ENCODE peak calls at places on chromosomes 11 and 22, in five cellular contexts. Z, N, T, F and D are unnamed samples.

GRCh38 chr11:908273-908672 is 2.3 kb downstream of the CHID1 start:
- DNase-seq in N (no peak), F (no peak), T (no peak), Z (no peak), D (no peak)

GRCh38 chr11:117717485-117718314 is 79.3 kb downstream of the DSCAML1 start:
- DNase-seq in Z (no peak), T (no peak), F (no peak), N (peak; percentile 68), D (no peak)

GRCh38 chr11:124835918-124836317 is 29.3 kb upstream of the ROBO3 start:
- DNase-seq in T (no peak), N (no peak), F (no peak), Z (no peak), D (no peak)

GRCh38 chr22:45620707-45621106 is 50.9 kb upstream of the ATXN10 start:
- DNase-seq in Z (no peak), T (peak; percentile 9), N (no peak), F (no peak), D (no peak)

GRCh38 chr11:68317147-68317785 is 4.9 kb downstream of the LRP5 start:
- DNase-seq in T (no peak), F (no peak), N (no peak), Z (no peak), D (no peak)

GRCh38 chr11:31437742-31438435 is 68.2 kb downstream of the DNAJC24 start:
- DNase-seq in T (no peak), F (no peak), N (no peak), Z (no peak), D (no peak)

GRCh38 chr11:2754008-2754407 is 54.2 kb upstream of the KCNQ1OT1 start:
- DNase-seq in F (no peak), Z (no peak), T (no peak), N (no peak), D (no peak)

GRCh38 chr22:38083931-38084631 is at the start of gene SLC16A8:
- DNase-seq in F (no peak), N (no peak), Z (no peak), T (no peak), D (no peak)

GRCh38 chr11:2686360-2687222 is 13.2 kb downstream of the KCNQ1OT1 start:
- DNase-seq in N (no peak), Z (no peak), F (no peak), T (no peak), D (no peak)

GRCh38 chr11:15011741-15012140 is 39.6 kb upstream of the CALCA start:
- DNase-seq in Z (no peak), T (no peak), F (no peak), N (no peak), D (no peak)

GRCh38 chr11:124297921-124298320 is 15.8 kb downstream of the OR8D1 start:
- DNase-seq in F (no peak), T (no peak), Z (no peak), N (no peak), D (no peak)

GRCh38 chr22:41478891-41479521 is 10.1 kb downstream of the ACO2 start:
- DNase-seq in N (no peak), Z (no peak), T (peak; percentile 61), F (no peak), D (no peak)

GRCh38 chr11:15663778-15664218 is 549.1 kb downstream of the INSC start:
- DNase-seq in F (peak; percentile 20), T (no peak), N (no peak), Z (no peak), D (peak; percentile 31)

GRCh38 chr11:77175869-77176539 is 48.0 kb downstream of the MYO7A start:
- DNase-seq in Z (no peak), T (no peak), N (no peak), F (no peak), D (no peak)

GRCh38 chr11:67418476-67419281 is 3.2 kb downstream of the CARNS1 start:
- DNase-seq in N (no peak), Z (no peak), F (no peak), T (no peak), D (no peak)

GRCh38 chr11:73518195-73518594 is 79.7 kb downstream of the FAM168A start:
- DNase-seq in T (no peak), Z (no peak), F (no peak), N (no peak), D (no peak)

GRCh38 chr11:44235765-44236201 is 74.2 kb downstream of the ALX4 start:
- DNase-seq in N (no peak), F (no peak), Z (no peak), T (no peak), D (no peak)

GRCh38 chr11:93543292-93543977 is at the start of gene SMCO4:
- DNase-seq in T (no peak), N (peak; percentile 62), F (peak; percentile 70), Z (peak; percentile 74), D (peak; percentile 88)

GRCh38 chr11:128720522-128720985 is 26.7 kb downstream of the FLI1 start:
- DNase-seq in Z (no peak), F (no peak), T (no peak), N (no peak), D (no peak)

GRCh38 chr11:67648796-67649613 is 1.5 kb downstream of the ACY3 start:
- DNase-seq in F (no peak), Z (no peak), T (peak; percentile 57), N (no peak), D (no peak)

GRCh38 chr11:126573325-126574076 is 218.0 kb downstream of the ST3GAL4 start:
- DNase-seq in Z (no peak), F (no peak), T (no peak), N (no peak), D (peak; percentile 36)

GRCh38 chr11:62680825-62681240 is 2.0 kb upstream of the UBXN1 start:
- DNase-seq in F (no peak), Z (no peak), T (no peak), N (peak; percentile 80), D (peak; percentile 72)

GRCh38 chr22:45968751-45969413 is 8.1 kb downstream of the WNT7B start:
- DNase-seq in Z (no peak), T (no peak), N (no peak), F (no peak), D (no peak)

GRCh38 chr22:40407021-40407761 is 36.8 kb downstream of the SGSM3 start:
- DNase-seq in N (no peak), F (no peak), Z (no peak), T (no peak), D (no peak)

GRCh38 chr11:64131657-64132387 is 34.1 kb downstream of the MACROD1 start:
- DNase-seq in N (peak; percentile 24), Z (no peak), F (no peak), T (no peak), D (no peak)

GRCh38 chr11:35330924-35331323 is 88.4 kb downstream of the SLC1A2 start:
- DNase-seq in F (no peak), N (no peak), Z (no peak), T (no peak), D (no peak)
- TF ChIP-seq SUZ12 in F (no peak), N (no peak), Z (no peak), T (no peak), D (no peak)

DNA sequence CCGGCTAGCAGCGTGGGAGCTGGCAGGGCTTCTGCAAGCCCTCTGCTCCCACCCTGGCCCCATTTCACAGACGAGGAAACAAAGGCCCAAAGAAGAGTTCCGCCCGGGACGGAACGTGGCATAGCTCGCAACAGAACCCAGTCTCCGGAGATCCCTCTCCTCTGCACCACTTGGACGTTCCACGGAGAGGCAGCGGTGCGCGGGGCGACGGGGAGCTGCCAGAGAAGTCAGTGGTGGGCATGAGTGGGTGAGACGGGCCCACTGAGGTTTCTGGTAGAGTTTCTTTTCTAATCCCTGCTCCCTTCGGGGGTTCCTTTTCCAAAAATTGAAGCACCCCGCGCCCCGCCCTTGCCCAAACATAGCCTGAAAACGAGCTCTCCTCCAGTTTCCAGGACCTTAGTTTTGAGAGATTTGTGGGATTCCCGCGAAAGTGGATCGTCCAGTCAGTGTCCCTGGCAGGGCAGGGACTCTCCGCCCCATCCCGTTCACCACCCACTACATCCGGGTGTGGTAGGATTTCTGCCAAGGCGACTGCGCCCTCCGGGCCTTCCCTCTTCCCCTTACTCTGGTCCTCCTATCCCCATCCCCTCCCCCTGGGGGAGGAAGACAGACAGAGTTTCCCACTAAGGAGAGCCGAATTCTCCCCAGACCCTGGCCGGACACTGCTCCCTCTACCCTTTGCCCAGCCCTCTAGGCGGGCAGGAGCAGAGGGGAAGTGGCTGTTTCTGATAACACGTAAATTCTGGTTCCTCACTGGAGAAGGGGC is 764 bp upstream of the NECTIN1 start:
- DNase-seq in T (no peak), N (no peak), Z (no peak), F (no peak), D (no peak)
- TF ChIP-seq SUZ12 in T (no peak), N (no peak), Z (peak; percentile 29), F (no peak), D (no peak)

DNA sequence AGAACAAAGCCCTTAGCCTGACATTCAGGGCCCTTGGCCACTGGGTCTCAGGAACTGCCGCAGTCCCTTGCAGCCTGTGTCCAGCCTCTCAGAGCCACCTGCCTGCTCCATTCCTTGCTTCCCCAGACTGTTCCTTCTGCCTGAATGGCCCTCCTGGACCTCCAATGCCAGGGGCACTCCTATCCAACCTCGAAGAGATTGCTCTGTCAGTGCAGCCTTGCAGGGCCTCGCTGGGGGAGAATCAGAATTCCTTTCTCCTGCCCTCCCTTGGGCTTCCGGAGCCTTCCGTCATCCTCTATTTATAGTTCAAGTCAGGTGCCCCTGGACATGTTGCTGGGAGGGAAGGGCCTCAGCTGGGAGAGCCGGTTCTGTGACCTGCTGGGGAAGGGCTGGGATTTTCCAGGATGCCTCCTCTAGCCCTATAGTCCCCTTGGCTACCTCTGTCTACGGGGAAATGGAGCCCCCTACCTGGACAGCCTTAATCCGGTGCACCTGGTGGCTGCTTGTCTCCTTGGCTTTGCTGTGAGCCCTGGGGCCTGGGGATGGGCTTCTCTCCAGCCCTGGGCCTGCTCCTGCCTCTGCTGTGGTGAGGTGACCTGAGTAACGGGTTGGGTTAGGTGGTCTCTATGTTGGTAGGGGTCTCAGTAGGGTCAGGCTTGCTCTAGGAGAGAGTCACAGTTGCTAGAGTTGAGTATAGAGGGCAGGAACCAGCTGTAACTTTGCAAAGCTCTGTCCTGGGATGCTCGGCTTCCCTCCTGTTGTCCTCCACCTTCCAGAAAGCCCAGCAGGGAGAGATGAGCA is 45.9 kb upstream of the SYT7 start:
- DNase-seq in T (no peak), Z (no peak), F (no peak), N (peak; percentile 34), D (no peak)
- TF ChIP-seq SUZ12 in T (no peak), Z (no peak), F (no peak), N (no peak), D (no peak)

DNA sequence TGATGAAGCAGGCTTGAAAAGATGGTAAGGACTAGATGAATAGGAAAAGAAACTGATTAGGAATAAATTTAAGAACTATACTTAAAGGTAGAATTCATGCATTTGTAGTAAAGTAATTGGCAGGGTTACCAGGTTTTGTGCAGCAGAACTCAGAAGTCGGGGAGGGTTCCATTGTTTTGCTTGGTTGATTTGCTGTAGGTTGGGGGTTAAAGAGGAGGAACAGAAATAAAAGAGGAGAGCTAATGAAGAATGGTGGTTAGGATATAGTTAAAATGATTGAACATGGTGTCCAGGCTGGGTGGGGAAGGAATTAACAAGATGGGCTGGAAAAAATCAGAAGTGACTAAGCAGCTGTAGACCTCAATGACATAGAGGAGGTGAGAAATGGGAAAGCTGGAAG is 5.5 kb upstream of the SPON1 start:
- DNase-seq in F (no peak), Z (no peak), T (no peak), N (no peak), D (no peak)
- TF ChIP-seq SUZ12 in F (no peak), Z (no peak), T (no peak), N (no peak), D (no peak)